ENCODE peak calls at places on chromosomes 7 and 10, in six cellular contexts. One of them, this sample, is unnamed.

GRCh38 chr7:93051660-93052059 is 66.1 kb downstream of the SAMD9 start:
- DNase-seq in sigmoid colon: no peak
- DNase-seq in GM12878: no peak
- DNase-seq in spleen: no peak
- DNase-seq in prostate gland: no peak
- DNase-seq in HepG2: no peak
- DNase-seq in this sample: no peak

GRCh38 chr10:114359041-114359952 is 45.0 kb downstream of the AFAP1L2 start:
- DNase-seq in GM12878: no peak
- DNase-seq in sigmoid colon: no peak
- DNase-seq in prostate gland: no peak
- DNase-seq in HepG2: no peak
- DNase-seq in spleen: no peak
- DNase-seq in this sample: no peak

GRCh38 chr7:139648941-139649425 is 125.5 kb downstream of the CLEC2L start:
- DNase-seq in prostate gland: no peak
- DNase-seq in GM12878: peak; percentile 69
- DNase-seq in spleen: peak; percentile 87
- DNase-seq in HepG2: no peak
- DNase-seq in sigmoid colon: no peak
- DNase-seq in this sample: no peak

GRCh38 chr7:37095122-37095521 is 353.5 kb downstream of the ELMO1 start:
- DNase-seq in GM12878: no peak
- DNase-seq in HepG2: peak; percentile 41
- DNase-seq in prostate gland: no peak
- DNase-seq in spleen: no peak
- DNase-seq in sigmoid colon: no peak
- DNase-seq in this sample: no peak

GRCh38 chr10:125159486-125159931 is 854 bp downstream of the CTBP2 start:
- DNase-seq in spleen: peak; percentile 87
- DNase-seq in sigmoid colon: peak; percentile 66
- DNase-seq in prostate gland: no peak
- DNase-seq in GM12878: no peak
- DNase-seq in HepG2: no peak
- DNase-seq in this sample: peak; percentile 50

GRCh38 chr7:45184326-45185027 is 26.9 kb downstream of the RAMP3 start:
- DNase-seq in HepG2: no peak
- DNase-seq in sigmoid colon: peak; percentile 51
- DNase-seq in GM12878: no peak
- DNase-seq in prostate gland: no peak
- DNase-seq in spleen: peak; percentile 51
- DNase-seq in this sample: no peak

GRCh38 chr7:48781783-48782182 is 142.6 kb upstream of the CDC14C start:
- DNase-seq in spleen: no peak
- DNase-seq in prostate gland: no peak
- DNase-seq in sigmoid colon: no peak
- DNase-seq in HepG2: no peak
- DNase-seq in GM12878: no peak
- DNase-seq in this sample: no peak

GRCh38 chr10:32048282-32048681 is 7.9 kb downstream of the KIF5B start:
- DNase-seq in GM12878: no peak
- DNase-seq in HepG2: no peak
- DNase-seq in sigmoid colon: no peak
- DNase-seq in prostate gland: no peak
- DNase-seq in spleen: no peak
- DNase-seq in this sample: no peak

GRCh38 chr7:128726673-128727072 is 12.5 kb upstream of the CALU start:
- DNase-seq in prostate gland: no peak
- DNase-seq in HepG2: no peak
- DNase-seq in sigmoid colon: no peak
- DNase-seq in spleen: no peak
- DNase-seq in GM12878: no peak
- DNase-seq in this sample: no peak

GRCh38 chr7:114910787-114911186 is 11.1 kb upstream of the MDFIC start:
- DNase-seq in sigmoid colon: no peak
- DNase-seq in HepG2: peak; percentile 29
- DNase-seq in prostate gland: no peak
- DNase-seq in spleen: no peak
- DNase-seq in GM12878: no peak
- DNase-seq in this sample: no peak

GRCh38 chr7:39507866-39508551 is 58.2 kb upstream of the YAE1 start:
- DNase-seq in spleen: peak; percentile 70
- DNase-seq in HepG2: no peak
- DNase-seq in GM12878: no peak
- DNase-seq in prostate gland: no peak
- DNase-seq in sigmoid colon: no peak
- DNase-seq in this sample: no peak

GRCh38 chr10:73999703-74000102 is 1.8 kb downstream of the VCL start:
- DNase-seq in spleen: no peak
- DNase-seq in HepG2: peak; percentile 38
- DNase-seq in GM12878: no peak
- DNase-seq in prostate gland: peak; percentile 53
- DNase-seq in sigmoid colon: no peak
- DNase-seq in this sample: no peak

GRCh38 chr10:16789266-16789665 is 28.0 kb downstream of the RSU1 start:
- DNase-seq in spleen: no peak
- DNase-seq in GM12878: no peak
- DNase-seq in prostate gland: no peak
- DNase-seq in HepG2: no peak
- DNase-seq in sigmoid colon: no peak
- DNase-seq in this sample: no peak

GRCh38 chr7:149689591-149689845 is 83.9 kb downstream of the ZNF467 start:
- DNase-seq in GM12878: no peak
- DNase-seq in HepG2: no peak
- DNase-seq in sigmoid colon: no peak
- DNase-seq in prostate gland: no peak
- DNase-seq in spleen: no peak
- DNase-seq in this sample: no peak

GRCh38 chr10:86715156-86715795 is 41.1 kb upstream of the BMPR1A start:
- DNase-seq in GM12878: no peak
- DNase-seq in prostate gland: no peak
- DNase-seq in sigmoid colon: peak; percentile 63
- DNase-seq in HepG2: no peak
- DNase-seq in spleen: no peak
- DNase-seq in this sample: no peak

GRCh38 chr7:33950047-33950714 is 44.8 kb downstream of the BMPER start:
- DNase-seq in HepG2: no peak
- DNase-seq in spleen: no peak
- DNase-seq in GM12878: no peak
- DNase-seq in sigmoid colon: no peak
- DNase-seq in prostate gland: no peak
- DNase-seq in this sample: no peak

GRCh38 chr10:72729528-72729927 is 37.6 kb downstream of the MCU start:
- DNase-seq in HepG2: peak; percentile 23
- DNase-seq in GM12878: peak; percentile 51
- DNase-seq in sigmoid colon: no peak
- DNase-seq in spleen: no peak
- DNase-seq in prostate gland: no peak
- DNase-seq in this sample: no peak

GRCh38 chr10:99740261-99740660 is 8.2 kb downstream of the CUTC start:
- DNase-seq in prostate gland: no peak
- DNase-seq in sigmoid colon: no peak
- DNase-seq in spleen: no peak
- DNase-seq in HepG2: no peak
- DNase-seq in GM12878: no peak
- DNase-seq in this sample: no peak

DNA sequence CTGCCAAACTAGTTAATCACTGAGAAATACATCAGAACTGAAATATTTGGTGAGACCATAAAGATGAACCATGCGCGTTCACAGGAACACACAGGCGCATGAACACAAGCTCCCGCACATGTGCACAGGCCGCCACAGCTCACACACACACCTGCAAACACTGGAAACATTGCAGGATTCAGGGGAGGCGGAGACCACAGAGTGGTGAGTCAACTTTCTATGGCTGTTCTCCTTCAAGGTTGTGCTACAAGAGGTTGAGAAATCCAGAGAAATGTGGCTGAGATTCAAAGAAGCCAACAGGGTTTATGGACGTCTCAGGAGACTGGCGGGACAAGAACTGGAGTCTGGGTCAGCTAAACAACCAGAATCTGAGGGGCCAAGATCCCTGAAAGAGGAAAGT is 17.8 kb downstream of the ESYT2 start:
- DNase-seq in GM12878: no peak
- DNase-seq in sigmoid colon: no peak
- DNase-seq in prostate gland: no peak
- DNase-seq in HepG2: no peak
- DNase-seq in spleen: no peak
- DNase-seq in this sample: no peak
- TF ChIP-seq POLR2AphosphoS5 in GM12878: no peak
- TF ChIP-seq POLR2AphosphoS5 in sigmoid colon: peak; percentile 17
- TF ChIP-seq POLR2AphosphoS5 in prostate gland: no peak
- TF ChIP-seq POLR2AphosphoS5 in HepG2: no peak
- TF ChIP-seq POLR2AphosphoS5 in spleen: no peak
- TF ChIP-seq POLR2AphosphoS5 in this sample: no peak

GRCh38 chr10:5975641-5976473 is 1.5 kb downstream of the IL15RA start:
- DNase-seq in prostate gland: no peak
- DNase-seq in HepG2: no peak
- DNase-seq in spleen: no peak
- DNase-seq in GM12878: peak; percentile 89
- DNase-seq in sigmoid colon: peak; percentile 85
- DNase-seq in this sample: no peak
- TF ChIP-seq POLR2A in prostate gland: no peak
- TF ChIP-seq POLR2A in HepG2: no peak
- TF ChIP-seq POLR2A in spleen: peak; percentile 30
- TF ChIP-seq POLR2A in GM12878: peak; percentile 50
- TF ChIP-seq POLR2A in sigmoid colon: no peak
- TF ChIP-seq POLR2A in this sample: no peak

GRCh38 chr7:79453558-79454324 is at the start of gene MAGI2:
- DNase-seq in HepG2: peak; percentile 41
- DNase-seq in sigmoid colon: peak; percentile 94
- DNase-seq in prostate gland: peak; percentile 43
- DNase-seq in GM12878: no peak
- DNase-seq in spleen: peak; percentile 89
- DNase-seq in this sample: peak; percentile 67

GRCh38 chr7:79452495-79453265 is 787 bp downstream of the MAGI2 start:
- DNase-seq in spleen: peak; percentile 65
- DNase-seq in prostate gland: peak; percentile 7
- DNase-seq in HepG2: peak; percentile 60
- DNase-seq in sigmoid colon: peak; percentile 71
- DNase-seq in GM12878: no peak
- DNase-seq in this sample: peak; percentile 20

GRCh38 chr7:79453266-79453557 is 255 bp downstream of the MAGI2 start:
- DNase-seq in spleen: no peak
- DNase-seq in GM12878: no peak
- DNase-seq in sigmoid colon: no peak
- DNase-seq in HepG2: no peak
- DNase-seq in prostate gland: no peak
- DNase-seq in this sample: no peak

GRCh38 chr7:79451580-79451979 is 1.9 kb downstream of the MAGI2 start:
- DNase-seq in spleen: no peak
- DNase-seq in prostate gland: no peak
- DNase-seq in sigmoid colon: no peak
- DNase-seq in GM12878: no peak
- DNase-seq in HepG2: no peak
- DNase-seq in this sample: no peak

DNA sequence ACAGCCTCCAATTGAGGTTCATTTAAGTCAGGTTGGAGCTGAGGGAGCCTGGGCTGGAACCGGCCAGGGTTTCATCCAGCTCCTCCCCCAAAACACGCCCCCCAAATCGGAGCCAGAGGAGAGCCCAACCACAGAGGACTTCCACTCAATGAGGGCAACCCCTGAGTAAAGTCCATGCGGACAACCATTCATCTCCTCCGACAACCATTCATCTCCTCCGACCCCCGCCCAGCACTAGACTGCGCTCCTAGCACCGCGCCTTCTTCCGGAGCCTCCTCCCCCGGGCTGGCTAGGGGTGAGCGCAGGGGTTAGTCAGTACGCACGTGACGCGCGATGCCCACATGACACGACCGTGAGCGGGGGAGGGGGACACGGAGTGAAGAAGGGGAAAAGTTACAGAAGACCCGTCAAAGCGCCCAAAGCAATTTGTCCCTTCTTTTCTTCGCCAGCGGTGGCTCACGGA is 1.4 kb downstream of the MAGI2 start:
- DNase-seq in HepG2: peak; percentile 97
- DNase-seq in GM12878: no peak
- DNase-seq in prostate gland: peak; percentile 75
- DNase-seq in sigmoid colon: peak; percentile 95
- DNase-seq in spleen: peak; percentile 88
- DNase-seq in this sample: peak; percentile 76
- TF ChIP-seq POLR2AphosphoS5 in HepG2: peak; percentile 30
- TF ChIP-seq POLR2AphosphoS5 in GM12878: no peak
- TF ChIP-seq POLR2AphosphoS5 in prostate gland: peak; percentile 76
- TF ChIP-seq POLR2AphosphoS5 in sigmoid colon: peak; percentile 95
- TF ChIP-seq POLR2AphosphoS5 in spleen: peak; percentile 82
- TF ChIP-seq POLR2AphosphoS5 in this sample: peak; percentile 85

DNA sequence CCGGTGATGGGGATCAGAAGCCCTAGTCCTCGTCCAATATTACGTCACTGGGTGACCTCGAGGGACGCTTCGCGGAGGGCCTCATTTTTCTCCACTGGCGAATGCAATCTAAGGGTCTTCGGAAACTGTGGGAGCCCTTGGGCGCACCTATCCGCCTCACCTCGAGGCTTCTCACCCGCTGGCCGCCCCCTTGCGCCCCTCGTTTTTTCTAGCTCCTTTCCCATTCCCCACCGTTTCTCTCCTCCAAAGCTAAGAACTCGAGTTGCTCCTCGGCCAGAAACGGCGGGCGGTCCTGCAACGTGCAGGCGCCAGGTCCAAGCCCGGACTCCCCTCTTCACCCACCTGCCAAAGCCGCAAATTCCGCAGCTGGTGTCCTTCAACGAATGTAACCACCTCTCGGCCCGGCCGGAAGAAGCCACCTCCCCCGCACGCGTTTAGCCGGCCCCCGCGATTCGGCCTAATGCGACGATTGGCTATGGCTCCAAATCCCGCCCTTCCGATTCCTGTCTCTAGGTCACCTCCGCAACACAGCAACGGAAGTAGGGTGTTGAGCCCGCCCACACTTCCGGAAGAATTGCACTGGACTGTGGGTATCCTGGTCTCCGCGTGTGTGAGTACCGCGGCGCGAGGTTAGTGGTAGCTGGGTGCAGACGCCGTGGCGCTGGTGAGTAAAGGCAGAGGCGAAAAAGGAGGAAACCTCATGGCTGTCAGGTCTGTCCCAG is at the start of the genes ATP5MK and PDCD11:
- DNase-seq in sigmoid colon: peak; percentile 98
- DNase-seq in spleen: peak; percentile 99
- DNase-seq in HepG2: peak; percentile 98
- DNase-seq in prostate gland: peak; percentile 98
- DNase-seq in GM12878: peak; percentile 92
- DNase-seq in this sample: peak; percentile 97
- TF ChIP-seq POLR2A in sigmoid colon: peak; percentile 68
- TF ChIP-seq POLR2A in spleen: peak; percentile 44
- TF ChIP-seq POLR2A in HepG2: peak; percentile 77
- TF ChIP-seq POLR2A in prostate gland: peak; percentile 38
- TF ChIP-seq POLR2A in GM12878: peak; percentile 97
- TF ChIP-seq POLR2A in this sample: peak; percentile 42